ENCODE peak calls at places on chromosome 13, in nine cellular contexts. Z, T, P, C, Q, W, M, L and A are unnamed samples.

GRCh38 chr13:112873851-112874750 is 94.9 kb upstream of the MCF2L start:
- DNase-seq in Z (peak), T (peak), P (peak), C (peak), Q (peak), W (no peak), M (peak), L (peak), A (peak)

GRCh38 chr13:35874704-35875103 is 256.5 kb downstream of the DCLK1 start:
- DNase-seq in Z (no peak), T (no peak), P (no peak), C (no peak), Q (no peak), W (no peak), M (no peak), L (no peak), A (no peak)

GRCh38 chr13:111239754-111240670 is 80.4 kb upstream of the TEX29 start:
- DNase-seq in Z (no peak), T (no peak), P (no peak), C (no peak), Q (no peak), W (no peak), M (no peak), L (no peak), A (no peak)

GRCh38 chr13:48151343-48151742 is 56.4 kb upstream of the MED4 start:
- DNase-seq in Z (no peak), T (no peak), P (no peak), C (no peak), Q (no peak), W (no peak), M (no peak), L (no peak), A (no peak)

GRCh38 chr13:111658150-111659100 is 338.0 kb downstream of the TEX29 start:
- DNase-seq in Z (no peak), T (peak), P (no peak), C (peak), Q (no peak), W (no peak), M (no peak), L (peak), A (no peak)

GRCh38 chr13:27174766-27175455 is 3.3 kb upstream of the USP12 start:
- DNase-seq in Z (no peak), T (no peak), P (no peak), C (no peak), Q (no peak), W (no peak), M (no peak), L (no peak), A (peak)

GRCh38 chr13:59318320-59318930 is 845.3 kb downstream of the DIAPH3 start:
- DNase-seq in Z (peak), T (peak), P (peak), C (peak), Q (peak), W (peak), M (peak), L (peak), A (peak)

GRCh38 chr13:23598371-23598770 is 28.2 kb downstream of the TNFRSF19 start:
- DNase-seq in Z (no peak), T (no peak), P (no peak), C (no peak), Q (no peak), W (no peak), M (no peak), L (no peak), A (no peak)

GRCh38 chr13:29578300-29579048 is 17.0 kb downstream of the SLC7A1 start:
- DNase-seq in Z (no peak), T (no peak), P (no peak), C (no peak), Q (no peak), W (no peak), M (no peak), L (no peak), A (peak)